ENCODE peak calls at places on chromosomes 4 and X, in ten cellular contexts. B is Karpas-422, D is GM23248, N is IMR-90, U is H1, P is fibroblast of lung, W is OCI-LY7, L is PC-3, T is endothelial cell of umbilical vein, E is GM23338. J is an unnamed sample. For H4K20me1, the result is how much of the 10 kb centered on the place peaks cover.

GRCh38 chr4:75432683-75433082 is 81.5 kb downstream of the RCHY1 start:
- DNase-seq in B (peak), D (peak), N (peak), U (no peak), P (peak), W (peak), L (peak), T (peak), E (peak), J (peak)

GRCh38 chr4:83757121-83757621 is 221.3 kb downstream of the GPAT3 start:
- DNase-seq in B (no peak), D (peak), N (no peak), U (no peak), P (no peak), W (no peak), L (peak), T (no peak), E (no peak), J (no peak)

GRCh38 chr4:38499101-38499500 is 164.9 kb upstream of the KLF3 start:
- DNase-seq in B (no peak), D (peak), N (no peak), U (no peak), P (peak), W (no peak), L (no peak), T (no peak), E (no peak), J (no peak)

GRCh38 chr4:142549726-142550463 is 296.2 kb downstream of the INPP4B start:
- DNase-seq in B (no peak), D (peak), N (peak), U (no peak), P (peak), W (no peak), L (peak), T (peak), E (no peak), J (no peak)

GRCh38 chr4:37999000-37999745 is 39.0 kb downstream of the PTTG2 start:
- DNase-seq in B (no peak), D (no peak), N (no peak), U (no peak), P (no peak), W (peak), L (no peak), T (no peak), E (no peak), J (no peak)

GRCh38 chrX:97907791-97908190 is 1024.1 kb downstream of the RPA4 start:
- DNase-seq in B (no peak), D (no peak), N (no peak), U (no peak), P (no peak), W (no peak), L (no peak), T (no peak), E (no peak), J (no peak)

GRCh38 chr4:48333587-48333986 is 7.7 kb upstream of the SLAIN2 start:
- DNase-seq in B (no peak), D (peak), N (no peak), U (no peak), P (peak), W (no peak), L (peak), T (no peak), E (no peak), J (no peak)

GRCh38 chrX:145687707-145688106 is 129.9 kb upstream of the SLITRK2 start:
- DNase-seq in B (no peak), D (no peak), N (no peak), U (no peak), P (no peak), W (no peak), L (no peak), T (no peak), E (no peak), J (no peak)

GRCh38 chrX:107710617-107711391 is 64.8 kb downstream of the TSC22D3 start:
- DNase-seq in B (peak), D (peak), N (peak), U (no peak), P (peak), W (peak), L (peak), T (peak), E (peak), J (no peak)

GRCh38 chr4:165152527-165152926 is 39.9 kb upstream of the TMEM192 start:
- DNase-seq in B (no peak), D (peak), N (no peak), U (no peak), P (peak), W (no peak), L (no peak), T (no peak), E (no peak), J (no peak)

GRCh38 chr4:150999091-150999490 is 16.0 kb downstream of the LRBA start:
- DNase-seq in B (peak), D (no peak), N (no peak), U (no peak), P (no peak), W (peak), L (no peak), T (no peak), E (no peak), J (no peak)

GRCh38 chrX:119488749-119489148 is 20.5 kb downstream of the SLC25A5 start:
- DNase-seq in B (peak), D (peak), N (peak), U (no peak), P (peak), W (peak), L (peak), T (peak), E (peak), J (peak)

GRCh38 chr4:76342191-76342590 is 35.7 kb downstream of the STBD1 start:
- DNase-seq in B (no peak), D (no peak), N (no peak), U (no peak), P (peak), W (no peak), L (no peak), T (no peak), E (no peak), J (no peak)

GRCh38 chrX:13770013-13770412 is 35.5 kb downstream of the OFD1 start:
- DNase-seq in B (no peak), D (no peak), N (no peak), U (no peak), P (no peak), W (no peak), L (no peak), T (no peak), E (no peak), J (no peak)

GRCh38 chrX:131841496-131842410 is 181.3 kb upstream of the STK26 start:
- DNase-seq in B (peak), D (peak), N (peak), U (no peak), P (peak), W (peak), L (peak), T (peak), E (peak), J (peak)

GRCh38 chr4:94577136-94577535 is 125.4 kb downstream of the PDLIM5 start:
- DNase-seq in B (peak), D (peak), N (peak), U (no peak), P (peak), W (no peak), L (no peak), T (peak), E (peak), J (no peak)

GRCh38 chrX:129613596-129613995 is 41.2 kb downstream of the APLN start:
- DNase-seq in B (no peak), D (no peak), N (no peak), U (no peak), P (no peak), W (no peak), L (peak), T (peak), E (peak), J (no peak)

GRCh38 chr4:3366893-3367775 is 74.3 kb downstream of the RGS12 start:
- DNase-seq in B (no peak), D (no peak), N (no peak), U (no peak), P (no peak), W (no peak), L (no peak), T (no peak), E (no peak), J (no peak)
- H4K20me1 ChIP-seq in B (under half), D (under half), N (under half), U (under half), P (under half), W (under half), L (under half), T (under half), E (under half), J (half or more)

GRCh38 chr4:77817304-77818076 is 1.7 kb downstream of the CNOT6L start:
- DNase-seq in B (peak), D (peak), N (no peak), U (no peak), P (peak), W (peak), L (no peak), T (no peak), E (no peak), J (peak)

GRCh38 chr4:77818077-77818666 is 996 bp downstream of the CNOT6L start:
- DNase-seq in B (peak), D (peak), N (peak), U (no peak), P (peak), W (peak), L (peak), T (peak), E (peak), J (peak)

GRCh38 chr4:77819409-77819835 is 254 bp upstream of the CNOT6L start:
- DNase-seq in B (peak), D (peak), N (no peak), U (no peak), P (peak), W (peak), L (no peak), T (no peak), E (peak), J (no peak)

GRCh38 chr4:77818667-77819408 is at the start of gene CNOT6L:
- DNase-seq in B (peak), D (peak), N (peak), U (no peak), P (peak), W (peak), L (peak), T (peak), E (peak), J (peak)

GRCh38 chr4:77815651-77816050 is 3.5 kb downstream of the CNOT6L start:
- DNase-seq in B (no peak), D (no peak), N (no peak), U (no peak), P (no peak), W (peak), L (no peak), T (no peak), E (no peak), J (peak)
- H3K27ac ChIP-seq in B (no peak), D (no peak), N (no peak), U (no peak), P (no peak), W (peak), L (no peak), T (no peak), E (no peak), J (peak)

GRCh38 chr4:2834001-2834921 is 9.4 kb upstream of the ADD1 start:
- DNase-seq in B (no peak), D (no peak), N (no peak), U (no peak), P (no peak), W (no peak), L (no peak), T (no peak), E (no peak), J (no peak)
- H4K20me1 ChIP-seq in B (under half), D (under half), N (under half), U (under half), P (under half), W (under half), L (under half), T (under half), E (under half), J (under half)

GRCh38 chrX:153779891-153780677 is 757 bp upstream of the SRPK3 start:
- DNase-seq in B (no peak), D (no peak), N (no peak), U (no peak), P (no peak), W (no peak), L (no peak), T (no peak), E (no peak), J (no peak)

GRCh38 chrX:153780678-153781427 is at the start of gene SRPK3:
- DNase-seq in B (no peak), D (peak), N (no peak), U (no peak), P (peak), W (no peak), L (no peak), T (no peak), E (no peak), J (no peak)

GRCh38 chrX:153782324-153782723 is 1.5 kb downstream of the SRPK3 start:
- DNase-seq in B (peak), D (no peak), N (no peak), U (no peak), P (no peak), W (no peak), L (no peak), T (no peak), E (peak), J (no peak)

GRCh38 chrX:153782871-153783270 is 2.0 kb downstream of the SRPK3 start:
- DNase-seq in B (no peak), D (no peak), N (no peak), U (no peak), P (no peak), W (no peak), L (no peak), T (no peak), E (no peak), J (no peak)

GRCh38 chrX:153781428-153782047 is 697 bp downstream of the SRPK3 start:
- DNase-seq in B (no peak), D (peak), N (no peak), U (no peak), P (no peak), W (no peak), L (no peak), T (no peak), E (no peak), J (no peak)
- H3K27ac ChIP-seq in B (no peak), D (no peak), N (no peak), U (no peak), P (no peak), W (no peak), L (no peak), T (no peak), E (no peak), J (no peak)

DNA sequence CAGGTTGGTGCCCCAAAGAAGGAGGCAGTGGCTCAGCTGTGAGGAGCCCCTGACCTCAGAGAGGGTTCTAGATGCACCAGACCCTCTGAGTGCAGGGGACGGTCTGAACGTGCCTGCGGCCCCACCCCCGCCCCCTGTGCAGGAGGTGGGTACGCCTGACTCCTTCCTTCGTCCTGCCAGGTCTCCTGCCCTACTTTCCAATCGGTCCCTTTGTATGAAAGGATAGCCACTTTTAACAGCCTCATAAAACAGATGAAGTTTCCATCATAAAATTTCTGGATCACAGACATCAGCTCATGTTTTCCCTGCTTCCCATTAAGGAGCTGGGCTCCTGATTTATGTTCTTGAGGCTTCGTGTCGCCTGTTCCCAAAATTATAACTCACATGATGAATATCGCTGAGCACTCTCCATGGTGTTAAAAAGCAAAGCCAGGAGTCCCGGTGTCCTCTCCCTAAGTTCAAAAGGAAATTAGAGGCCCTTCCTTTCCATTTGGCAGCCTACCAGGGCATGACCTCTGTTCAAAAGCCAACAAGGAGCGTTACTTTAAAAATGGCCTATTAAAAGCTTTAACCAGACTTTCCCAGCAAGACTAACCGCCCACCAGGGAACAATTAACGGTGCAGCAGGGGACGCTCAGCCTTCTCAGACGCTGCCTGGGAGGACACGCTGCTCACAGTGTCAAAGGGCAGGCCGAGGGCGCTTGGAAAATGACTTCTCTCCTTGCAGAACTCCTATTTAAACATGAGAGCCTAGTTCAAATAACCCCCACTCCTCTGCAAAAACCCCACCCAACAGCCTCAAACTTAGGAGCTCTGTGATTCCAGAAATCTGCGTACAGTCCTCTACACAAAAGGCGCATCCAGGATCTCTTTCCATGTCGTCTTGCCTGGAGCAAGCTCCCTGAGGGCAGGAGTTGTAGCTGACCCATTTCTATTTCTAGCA is 181.9 kb downstream of the AFAP1 start:
- DNase-seq in B (no peak), D (no peak), N (no peak), U (no peak), P (no peak), W (no peak), L (no peak), T (peak), E (no peak), J (no peak)
- H4K20me1 ChIP-seq in B (under half), D (under half), N (under half), U (under half), P (under half), W (under half), L (under half), T (under half), E (under half), J (under half)

GRCh38 chr4:914531-914930 is 17.6 kb downstream of the GAK start:
- DNase-seq in B (no peak), D (no peak), N (no peak), U (no peak), P (no peak), W (no peak), L (no peak), T (no peak), E (no peak), J (no peak)
- H3K27ac ChIP-seq in B (no peak), D (no peak), N (no peak), U (no peak), P (no peak), W (no peak), L (no peak), T (no peak), E (no peak), J (no peak)

J was measured in DND-41.